ENCODE peak calls at places on chromosomes 5 and 9, in six cellular contexts. H, A, Z, D, Y and U are unnamed samples.

GRCh38 chr9:70136632-70137031 is 93.0 kb downstream of the MAMDC2 start:
- DNase-seq in D (no peak), Y (no peak), H (no peak), Z (no peak), A (no peak), U (no peak)

GRCh38 chr9:385818-386398 is 171.2 kb downstream of the DOCK8 start:
- DNase-seq in H (peak; percentile 20), Z (peak; percentile 64), Y (peak; percentile 48), D (peak; percentile 33), A (peak; percentile 84), U (no peak)

GRCh38 chr9:5896863-5897262 is 6.2 kb downstream of the MLANA start:
- DNase-seq in Z (no peak), Y (no peak), A (no peak), D (no peak), H (no peak), U (no peak)

GRCh38 chr5:23528677-23529076 is 21.3 kb downstream of the PRDM9 start:
- DNase-seq in Y (no peak), Z (no peak), D (no peak), H (no peak), A (no peak), U (no peak)

GRCh38 chr5:34511481-34511880 is 144.6 kb upstream of the RAI14 start:
- DNase-seq in H (no peak), Z (no peak), A (no peak), D (no peak), Y (no peak), U (no peak)

GRCh38 chr5:38601843-38602424 is 45.5 kb upstream of the LIFR start:
- DNase-seq in Z (no peak), Y (no peak), H (no peak), D (no peak), A (no peak), U (no peak)

GRCh38 chr9:133370680-133371079 is 5.2 kb downstream of the SURF4 start:
- DNase-seq in D (no peak), Y (no peak), Z (no peak), A (no peak), H (peak; percentile 69), U (no peak)

GRCh38 chr9:113538131-113538530 is 74.6 kb downstream of the RGS3 start:
- DNase-seq in Y (no peak), D (no peak), Z (no peak), H (no peak), A (no peak), U (no peak)

GRCh38 chr5:164392531-164392930 is 887.1 kb downstream of the MAT2B start:
- DNase-seq in H (no peak), Y (no peak), D (no peak), Z (no peak), A (no peak), U (no peak)